ENCODE peak calls at places on chromosomes 3 and 15, in nine cellular contexts. B is fibroblast of lung, D is mammary epithelial cell, K is IMR-90, Y is WERI-Rb-1, S is spleen, V is colonic mucosa, I is testis, P is stomach. O is an unnamed sample. For H3K36me3, the result is how much of the 10 kb centered on the place peaks cover.

GRCh38 chr15:82850731-82851130 is 41.3 kb downstream of the WHAMM start:
- DNase-seq in S (no peak), K (no peak), Y (no peak), P (peak), V (no peak), D (no peak), B (no peak), I (no peak), O (no peak)

GRCh38 chr3:101720851-101721649 is 3.4 kb upstream of the CEP97 start:
- DNase-seq in Y (no peak), K (peak), D (peak), S (no peak), I (no peak), V (no peak), P (no peak), B (peak), O (no peak)

GRCh38 chr3:189169728-189170127 is 2.0 kb upstream of the TPRG1 start:
- DNase-seq in S (no peak), Y (no peak), D (no peak), B (no peak), K (no peak), P (no peak), I (no peak), V (no peak), O (no peak)

GRCh38 chr15:92801412-92801773 is 98.7 kb upstream of the CHD2 start:
- DNase-seq in Y (no peak), K (peak), D (peak), S (peak), B (peak), V (peak), I (no peak), P (no peak), O (no peak)

GRCh38 chr3:66037330-66037985 is 1.3 kb downstream of the MAGI1 start:
- DNase-seq in B (peak), V (peak), S (no peak), K (peak), I (peak), P (peak), Y (peak), D (peak), O (peak)

GRCh38 chr15:31365655-31366127 is 39.1 kb downstream of the KLF13 start:
- DNase-seq in K (peak), P (peak), I (peak), D (peak), V (peak), Y (peak), B (peak), S (peak), O (peak)

GRCh38 chr3:35772364-35773009 is 133.2 kb downstream of the ARPP21 start:
- DNase-seq in K (no peak), P (no peak), D (peak), Y (no peak), I (no peak), V (no peak), S (no peak), B (no peak), O (no peak)

GRCh38 chr3:65342084-65342683 is 654.4 kb upstream of the ADAMTS9 start:
- DNase-seq in K (peak), D (peak), S (peak), I (peak), V (peak), B (peak), P (peak), Y (peak), O (peak)

GRCh38 chr15:34620122-34620521 is 36.7 kb upstream of the GOLGA8B start:
- DNase-seq in V (no peak), P (no peak), I (no peak), K (no peak), D (no peak), B (no peak), S (no peak), Y (no peak), O (no peak)

GRCh38 chr15:64857421-64857820 is 15.7 kb downstream of the PLEKHO2 start:
- DNase-seq in S (no peak), I (no peak), P (no peak), D (peak), V (no peak), Y (no peak), K (peak), B (peak), O (no peak)

GRCh38 chr15:59268980-59269472 is 62.4 kb downstream of the LDHAL6B start:
- DNase-seq in K (no peak), Y (no peak), B (no peak), S (no peak), P (no peak), V (no peak), D (peak), I (no peak), O (no peak)

GRCh38 chr3:49669352-49669751 is 4.8 kb upstream of the APEH start:
- DNase-seq in P (no peak), S (no peak), V (no peak), D (no peak), B (no peak), I (no peak), K (no peak), Y (no peak), O (no peak)

GRCh38 chr3:156366559-156366958 is 188.4 kb downstream of the SSR3 start:
- DNase-seq in Y (no peak), V (no peak), P (no peak), I (no peak), K (no peak), D (no peak), B (no peak), S (no peak), O (no peak)

GRCh38 chr3:196498297-196498696 is 5.3 kb downstream of the RNF168 start:
- DNase-seq in B (no peak), D (no peak), K (no peak), Y (no peak), V (no peak), S (no peak), P (no peak), I (no peak), O (no peak)

GRCh38 chr3:196496183-196496582 is 7.4 kb downstream of the RNF168 start:
- DNase-seq in K (no peak), P (no peak), Y (no peak), I (no peak), B (no peak), D (no peak), S (no peak), V (no peak), O (no peak)

GRCh38 chr3:196501316-196502064 is 2.1 kb downstream of the RNF168 start:
- DNase-seq in B (peak), K (peak), D (peak), Y (no peak), P (no peak), I (peak), S (no peak), V (peak), O (peak)

GRCh38 chr3:196499807-196500524 is 3.6 kb downstream of the RNF168 start:
- DNase-seq in I (no peak), S (no peak), D (no peak), V (no peak), K (no peak), Y (no peak), P (no peak), B (no peak), O (no peak)

DNA sequence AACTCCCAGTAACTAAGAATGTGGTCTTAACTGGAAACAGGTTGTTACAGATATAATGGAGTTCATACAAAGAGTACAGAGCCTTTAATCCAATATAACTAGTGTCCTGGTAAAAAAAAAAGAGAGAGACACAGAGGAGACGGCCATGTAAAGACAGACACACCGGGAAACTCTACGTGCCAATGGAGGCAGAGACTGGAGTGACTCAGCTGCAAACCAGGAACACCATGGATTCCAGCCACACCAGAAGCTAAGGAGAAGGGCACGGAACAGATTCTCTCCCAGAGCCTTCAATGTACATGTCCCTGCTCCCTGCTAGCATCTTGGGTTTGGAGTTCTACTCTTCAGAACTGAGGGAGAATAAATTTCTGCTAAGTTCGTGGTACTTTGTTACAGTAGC is 4.5 kb downstream of the RNF168 start:
- DNase-seq in D (no peak), I (no peak), Y (no peak), B (peak), K (peak), V (no peak), S (no peak), P (no peak), O (no peak)
- H3K27ac ChIP-seq in D (no peak), I (no peak), Y (no peak), B (no peak), K (no peak), V (no peak), S (no peak), P (no peak), O (no peak)

DNA sequence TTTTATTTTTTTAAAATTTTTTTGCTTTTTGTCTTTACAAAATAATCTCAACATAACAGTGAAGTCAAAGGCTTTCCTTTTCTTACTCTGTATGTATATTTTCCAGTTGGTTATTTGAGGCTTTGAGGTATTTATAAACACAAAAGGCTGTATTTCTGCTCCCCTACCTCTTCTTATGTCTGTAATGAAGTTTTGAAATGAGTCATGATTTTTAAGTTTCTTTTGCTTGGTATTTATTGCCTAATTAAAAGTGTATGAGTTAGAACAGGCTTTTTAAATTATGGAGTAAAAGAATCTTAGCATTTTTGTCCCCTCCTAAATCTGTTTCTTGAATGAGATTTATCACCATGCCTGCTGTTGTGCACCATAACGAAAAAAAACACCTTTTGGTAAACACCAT is 66.0 kb downstream of the DCUN1D1 start:
- DNase-seq in D (no peak), B (peak), P (no peak), I (no peak), K (peak), V (no peak), S (no peak), Y (no peak), O (no peak)
- H3K36me3 ChIP-seq in D (under half), B (under half), P (half or more), I (under half), K (under half), V (under half), S (under half), Y (under half), O (under half)

GRCh38 chr15:51577907-51578306 is 44.7 kb downstream of the DMXL2 start:
- DNase-seq in V (no peak), P (no peak), I (no peak), K (no peak), Y (no peak), B (no peak), S (no peak), D (no peak), O (no peak)
- H3K27ac ChIP-seq in V (no peak), P (no peak), I (no peak), K (no peak), Y (no peak), B (no peak), S (peak), D (no peak), O (no peak)

GRCh38 chr15:85717212-85717611 is 77.5 kb downstream of the KLHL25 start:
- DNase-seq in V (no peak), D (no peak), K (no peak), S (no peak), Y (no peak), B (no peak), P (no peak), I (no peak), O (no peak)
- H3K36me3 ChIP-seq in V (under half), D (under half), K (under half), S (half or more), Y (half or more), B (under half), P (half or more), I (under half), O (under half)

GRCh38 chr15:68261241-68261640 is 16.3 kb upstream of the FEM1B start:
- DNase-seq in V (no peak), B (no peak), D (no peak), S (no peak), I (no peak), K (no peak), Y (no peak), P (no peak), O (no peak)

GRCh38 chr15:68265086-68265485 is 12.5 kb upstream of the FEM1B start:
- DNase-seq in Y (no peak), I (no peak), B (no peak), V (no peak), D (no peak), K (no peak), P (no peak), S (no peak), O (no peak)

GRCh38 chr15:68261980-68262379 is 15.6 kb upstream of the FEM1B start:
- DNase-seq in B (no peak), D (no peak), P (no peak), Y (no peak), K (no peak), V (no peak), I (no peak), S (no peak), O (no peak)

GRCh38 chr15:68264282-68264681 is 13.3 kb upstream of the FEM1B start:
- DNase-seq in V (no peak), K (no peak), I (no peak), B (no peak), D (no peak), S (no peak), P (no peak), Y (no peak), O (no peak)

GRCh38 chr15:68262514-68263356 is 14.8 kb upstream of the FEM1B start:
- DNase-seq in D (no peak), V (no peak), P (no peak), S (no peak), K (no peak), B (no peak), Y (no peak), I (no peak), O (no peak)
- H3K27ac ChIP-seq in D (no peak), V (no peak), P (no peak), S (no peak), K (no peak), B (no peak), Y (no peak), I (no peak), O (no peak)

DNA sequence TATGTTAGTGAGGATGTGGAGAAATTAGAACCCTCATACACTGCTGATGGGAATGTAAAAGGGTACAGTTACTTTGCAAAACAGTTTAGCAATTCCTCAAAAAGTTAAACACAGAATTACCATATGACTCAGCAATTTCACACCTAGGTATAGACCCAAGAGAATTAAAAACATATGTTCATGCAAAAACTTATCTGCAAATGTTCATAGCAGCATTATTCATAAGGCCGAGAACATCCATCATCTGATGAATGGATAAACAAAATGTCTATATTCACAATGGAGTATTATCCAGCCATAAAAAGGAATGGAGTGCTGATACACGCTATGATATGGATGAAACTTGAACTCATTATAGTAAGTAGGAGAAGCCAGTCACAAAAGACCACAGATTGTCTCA is 10.3 kb downstream of the SEC13 start:
- DNase-seq in S (no peak), B (peak), P (no peak), Y (no peak), D (no peak), I (no peak), K (peak), V (no peak), O (no peak)
- H3K36me3 ChIP-seq in S (half or more), B (under half), P (half or more), Y (half or more), D (under half), I (under half), K (half or more), V (under half), O (under half)

GRCh38 chr3:159839561-159840379 is 148.9 kb upstream of the IL12A start:
- DNase-seq in I (peak), P (no peak), D (peak), V (no peak), K (no peak), B (peak), Y (peak), S (no peak), O (no peak)
- H3K27ac ChIP-seq in I (peak), P (peak), D (peak), V (no peak), K (no peak), B (no peak), Y (no peak), S (peak), O (no peak)

GRCh38 chr3:149969945-149970715 is 565 bp downstream of the PFN2 start:
- DNase-seq in D (peak), K (peak), Y (peak), I (peak), V (peak), S (peak), P (peak), B (peak), O (peak)

GRCh38 chr3:149969110-149969944 is 1.4 kb downstream of the PFN2 start:
- DNase-seq in I (peak), V (peak), D (peak), P (no peak), S (no peak), Y (peak), B (peak), K (peak), O (peak)

GRCh38 chr3:149967067-149967685 is 3.5 kb downstream of the PFN2 start:
- DNase-seq in Y (no peak), I (no peak), S (no peak), B (peak), D (peak), V (no peak), K (peak), P (no peak), O (peak)

GRCh38 chr3:149970716-149971402 is at the start of gene PFN2:
- DNase-seq in S (peak), P (peak), D (peak), Y (peak), V (peak), I (peak), B (peak), K (peak), O (peak)

GRCh38 chr3:149968216-149968615 is 2.5 kb downstream of the PFN2 start:
- DNase-seq in B (peak), S (no peak), P (no peak), V (no peak), D (peak), I (no peak), Y (no peak), K (peak), O (no peak)
- H3K36me3 ChIP-seq in B (under half), S (under half), P (under half), V (under half), D (under half), I (under half), Y (under half), K (under half), O (under half)